ENCODE peak calls at places on chromosomes 5 and 9, in four cellular contexts. P is small intestine, N is foreskin keratinocyte, H is EH. J is an unnamed sample.
A peak's percentile ranks its signal among the peaks of the same experiment; 100 is the strongest.

GRCh38 chr9:133738039-133738805 is at the start of gene SARDH:
- DNase-seq in H (peak; percentile 52), N (no peak), P (peak; percentile 14), J (peak; percentile 29)

GRCh38 chr9:110214553-110214952 is 6.6 kb upstream of the C9orf152 start:
- DNase-seq in H (no peak), N (no peak), P (no peak), J (no peak)

GRCh38 chr5:168532471-168532870 is 3.4 kb downstream of the FBLL1 start:
- DNase-seq in N (no peak), H (no peak), P (no peak), J (no peak)

GRCh38 chr9:98453589-98454311 is 198.3 kb upstream of the TBC1D2 start:
- DNase-seq in N (peak; percentile 37), P (no peak), H (peak; percentile 50), J (no peak)

GRCh38 chr9:123637940-123638634 is 282.1 kb downstream of the CRB2 start:
- DNase-seq in N (no peak), H (no peak), P (peak; percentile 73), J (no peak)

GRCh38 chr5:123157797-123158528 is 68.9 kb downstream of the PRDM6 start:
- DNase-seq in N (peak; percentile 72), H (peak; percentile 76), P (no peak), J (peak; percentile 11)

GRCh38 chr9:137639303-137640051 is 20.7 kb downstream of the EHMT1 start:
- DNase-seq in H (peak; percentile 19), N (no peak), P (peak; percentile 57), J (no peak)

GRCh38 chr9:69931340-69931739 is 110.7 kb downstream of the CFAP95 start:
- DNase-seq in H (peak; percentile 26), P (no peak), N (no peak), J (no peak)

GRCh38 chr5:180133971-180134508 is 62.5 kb upstream of the RNF130 start:
- DNase-seq in P (no peak), N (no peak), H (no peak), J (no peak)

GRCh38 chr9:14372437-14373318 is 58.7 kb upstream of the NFIB start:
- DNase-seq in N (peak; percentile 90), P (no peak), H (peak; percentile 87), J (peak; percentile 69)

J was measured in foreskin melanocyte.